ENCODE peak calls at places on chromosome 9, in eight cellular contexts. One of them, this sample, is unnamed.

GRCh38 chr9:4146293-4146692 is 153.6 kb downstream of the GLIS3 start:
- DNase-seq in foreskin keratinocyte: no peak
- DNase-seq in iris pigment epithelial cell: no peak
- DNase-seq in fibroblast of pulmonary artery: no peak
- DNase-seq in T-helper 9 cell: no peak
- DNase-seq in psoas muscle: no peak
- DNase-seq in CD4-positive, alpha-beta memory T cell: no peak
- DNase-seq in CD4-positive, CD25-positive, alpha-beta regulatory T cell: no peak
- DNase-seq in this sample: no peak

GRCh38 chr9:33116855-33117254 is 40.4 kb upstream of the SMU1 start:
- DNase-seq in foreskin keratinocyte: no peak
- DNase-seq in iris pigment epithelial cell: peak; percentile 34
- DNase-seq in fibroblast of pulmonary artery: no peak
- DNase-seq in T-helper 9 cell: no peak
- DNase-seq in psoas muscle: no peak
- DNase-seq in CD4-positive, alpha-beta memory T cell: no peak
- DNase-seq in CD4-positive, CD25-positive, alpha-beta regulatory T cell: no peak
- DNase-seq in this sample: no peak

GRCh38 chr9:14352549-14352948 is 38.6 kb upstream of the NFIB start:
- DNase-seq in foreskin keratinocyte: no peak
- DNase-seq in iris pigment epithelial cell: no peak
- DNase-seq in fibroblast of pulmonary artery: no peak
- DNase-seq in T-helper 9 cell: no peak
- DNase-seq in psoas muscle: no peak
- DNase-seq in CD4-positive, alpha-beta memory T cell: no peak
- DNase-seq in CD4-positive, CD25-positive, alpha-beta regulatory T cell: no peak
- DNase-seq in this sample: no peak

GRCh38 chr9:110579763-110580255 is 268 bp upstream of the SVEP1 start:
- DNase-seq in foreskin keratinocyte: no peak
- DNase-seq in iris pigment epithelial cell: peak; percentile 53
- DNase-seq in fibroblast of pulmonary artery: peak; percentile 55
- DNase-seq in T-helper 9 cell: no peak
- DNase-seq in psoas muscle: no peak
- DNase-seq in CD4-positive, alpha-beta memory T cell: no peak
- DNase-seq in CD4-positive, CD25-positive, alpha-beta regulatory T cell: no peak
- DNase-seq in this sample: peak; percentile 69

GRCh38 chr9:31045810-31046209 is 1338.6 kb upstream of the ACO1 start:
- DNase-seq in foreskin keratinocyte: no peak
- DNase-seq in iris pigment epithelial cell: no peak
- DNase-seq in fibroblast of pulmonary artery: no peak
- DNase-seq in T-helper 9 cell: no peak
- DNase-seq in psoas muscle: no peak
- DNase-seq in CD4-positive, alpha-beta memory T cell: no peak
- DNase-seq in CD4-positive, CD25-positive, alpha-beta regulatory T cell: no peak
- DNase-seq in this sample: no peak

GRCh38 chr9:89093201-89093600 is 85.4 kb downstream of the SHC3 start:
- DNase-seq in foreskin keratinocyte: no peak
- DNase-seq in iris pigment epithelial cell: no peak
- DNase-seq in fibroblast of pulmonary artery: no peak
- DNase-seq in T-helper 9 cell: no peak
- DNase-seq in psoas muscle: no peak
- DNase-seq in CD4-positive, alpha-beta memory T cell: no peak
- DNase-seq in CD4-positive, CD25-positive, alpha-beta regulatory T cell: no peak
- DNase-seq in this sample: no peak

GRCh38 chr9:87684627-87685204 is 41.2 kb upstream of the CTSL start:
- DNase-seq in foreskin keratinocyte: no peak
- DNase-seq in iris pigment epithelial cell: peak; percentile 28
- DNase-seq in fibroblast of pulmonary artery: peak; percentile 52
- DNase-seq in T-helper 9 cell: no peak
- DNase-seq in psoas muscle: peak; percentile 56
- DNase-seq in CD4-positive, alpha-beta memory T cell: no peak
- DNase-seq in CD4-positive, CD25-positive, alpha-beta regulatory T cell: no peak
- DNase-seq in this sample: no peak

GRCh38 chr9:69898714-69899209 is 78.1 kb downstream of the CFAP95 start:
- DNase-seq in foreskin keratinocyte: peak; percentile 85
- DNase-seq in iris pigment epithelial cell: peak; percentile 86
- DNase-seq in fibroblast of pulmonary artery: peak; percentile 87
- DNase-seq in T-helper 9 cell: no peak
- DNase-seq in psoas muscle: no peak
- DNase-seq in CD4-positive, alpha-beta memory T cell: no peak
- DNase-seq in CD4-positive, CD25-positive, alpha-beta regulatory T cell: no peak
- DNase-seq in this sample: peak; percentile 38

GRCh38 chr9:92746567-92747458 is 17.8 kb downstream of the BICD2 start:
- DNase-seq in foreskin keratinocyte: no peak
- DNase-seq in iris pigment epithelial cell: peak; percentile 70
- DNase-seq in fibroblast of pulmonary artery: peak; percentile 69
- DNase-seq in T-helper 9 cell: no peak
- DNase-seq in psoas muscle: no peak
- DNase-seq in CD4-positive, alpha-beta memory T cell: no peak
- DNase-seq in CD4-positive, CD25-positive, alpha-beta regulatory T cell: no peak
- DNase-seq in this sample: no peak

GRCh38 chr9:6160579-6160978 is 55.0 kb upstream of the IL33 start:
- DNase-seq in foreskin keratinocyte: no peak
- DNase-seq in iris pigment epithelial cell: no peak
- DNase-seq in fibroblast of pulmonary artery: no peak
- DNase-seq in T-helper 9 cell: no peak
- DNase-seq in psoas muscle: no peak
- DNase-seq in CD4-positive, alpha-beta memory T cell: no peak
- DNase-seq in CD4-positive, CD25-positive, alpha-beta regulatory T cell: no peak
- DNase-seq in this sample: no peak

GRCh38 chr9:93071464-93071863 is 13.0 kb downstream of the SUSD3 start:
- DNase-seq in foreskin keratinocyte: no peak
- DNase-seq in iris pigment epithelial cell: peak; percentile 28
- DNase-seq in fibroblast of pulmonary artery: peak; percentile 45
- DNase-seq in T-helper 9 cell: no peak
- DNase-seq in psoas muscle: no peak
- DNase-seq in CD4-positive, alpha-beta memory T cell: no peak
- DNase-seq in CD4-positive, CD25-positive, alpha-beta regulatory T cell: no peak
- DNase-seq in this sample: no peak

GRCh38 chr9:738209-738915 is 103.1 kb upstream of the DMRT1 start:
- DNase-seq in foreskin keratinocyte: peak; percentile 91
- DNase-seq in iris pigment epithelial cell: peak; percentile 96
- DNase-seq in fibroblast of pulmonary artery: peak; percentile 81
- DNase-seq in T-helper 9 cell: no peak
- DNase-seq in psoas muscle: peak; percentile 82
- DNase-seq in CD4-positive, alpha-beta memory T cell: no peak
- DNase-seq in CD4-positive, CD25-positive, alpha-beta regulatory T cell: no peak
- DNase-seq in this sample: peak; percentile 89

GRCh38 chr9:129053020-129053419 is 16.6 kb downstream of the MIGA2 start:
- DNase-seq in foreskin keratinocyte: no peak
- DNase-seq in iris pigment epithelial cell: no peak
- DNase-seq in fibroblast of pulmonary artery: no peak
- DNase-seq in T-helper 9 cell: no peak
- DNase-seq in psoas muscle: no peak
- DNase-seq in CD4-positive, alpha-beta memory T cell: no peak
- DNase-seq in CD4-positive, CD25-positive, alpha-beta regulatory T cell: no peak
- DNase-seq in this sample: no peak

GRCh38 chr9:101366038-101366756 is 18.6 kb downstream of the BAAT start:
- DNase-seq in foreskin keratinocyte: no peak
- DNase-seq in iris pigment epithelial cell: peak; percentile 1
- DNase-seq in fibroblast of pulmonary artery: peak; percentile 3
- DNase-seq in T-helper 9 cell: no peak
- DNase-seq in psoas muscle: no peak
- DNase-seq in CD4-positive, alpha-beta memory T cell: no peak
- DNase-seq in CD4-positive, CD25-positive, alpha-beta regulatory T cell: no peak
- DNase-seq in this sample: peak; percentile 11

GRCh38 chr9:119284118-119284517 is 85.1 kb downstream of the BRINP1 start:
- DNase-seq in foreskin keratinocyte: no peak
- DNase-seq in iris pigment epithelial cell: peak; percentile 5
- DNase-seq in fibroblast of pulmonary artery: no peak
- DNase-seq in T-helper 9 cell: no peak
- DNase-seq in psoas muscle: no peak
- DNase-seq in CD4-positive, alpha-beta memory T cell: no peak
- DNase-seq in CD4-positive, CD25-positive, alpha-beta regulatory T cell: no peak
- DNase-seq in this sample: no peak

GRCh38 chr9:1050125-1050895 is at the start of gene DMRT2:
- DNase-seq in foreskin keratinocyte: peak; percentile 14
- DNase-seq in iris pigment epithelial cell: peak; percentile 43
- DNase-seq in fibroblast of pulmonary artery: peak; percentile 70
- DNase-seq in T-helper 9 cell: no peak
- DNase-seq in psoas muscle: peak; percentile 97
- DNase-seq in CD4-positive, alpha-beta memory T cell: no peak
- DNase-seq in CD4-positive, CD25-positive, alpha-beta regulatory T cell: no peak
- DNase-seq in this sample: no peak

GRCh38 chr9:84373975-84374374 is 33.4 kb upstream of the SLC28A3 start:
- DNase-seq in foreskin keratinocyte: no peak
- DNase-seq in iris pigment epithelial cell: no peak
- DNase-seq in fibroblast of pulmonary artery: no peak
- DNase-seq in T-helper 9 cell: no peak
- DNase-seq in psoas muscle: no peak
- DNase-seq in CD4-positive, alpha-beta memory T cell: no peak
- DNase-seq in CD4-positive, CD25-positive, alpha-beta regulatory T cell: no peak
- DNase-seq in this sample: no peak

GRCh38 chr9:133428579-133429215 is 6.5 kb downstream of the ADAMTS13 start:
- DNase-seq in foreskin keratinocyte: no peak
- DNase-seq in iris pigment epithelial cell: no peak
- DNase-seq in fibroblast of pulmonary artery: no peak
- DNase-seq in T-helper 9 cell: no peak
- DNase-seq in psoas muscle: no peak
- DNase-seq in CD4-positive, alpha-beta memory T cell: no peak
- DNase-seq in CD4-positive, CD25-positive, alpha-beta regulatory T cell: no peak
- DNase-seq in this sample: no peak